ENCODE peak calls at places on chromosome 4, in nine cellular contexts. One of them, this sample, is unnamed.

GRCh38 chr4:21885241-21885640 is 63.3 kb downstream of the KCNIP4 start:
- DNase-seq in HCT116: no peak
- DNase-seq in body of pancreas: no peak
- DNase-seq in ascending aorta: no peak
- DNase-seq in heart right ventricle: no peak
- DNase-seq in dorsolateral prefrontal cortex: no peak
- DNase-seq in heart left ventricle: no peak
- DNase-seq in psoas muscle: no peak
- DNase-seq in AG04450: no peak
- DNase-seq in this sample: no peak

GRCh38 chr4:38781854-38782261 is 932 bp downstream of the TLR10 start:
- DNase-seq in HCT116: no peak
- DNase-seq in body of pancreas: no peak
- DNase-seq in ascending aorta: no peak
- DNase-seq in heart right ventricle: no peak
- DNase-seq in dorsolateral prefrontal cortex: no peak
- DNase-seq in heart left ventricle: no peak
- DNase-seq in psoas muscle: no peak
- DNase-seq in AG04450: no peak
- DNase-seq in this sample: no peak

GRCh38 chr4:17232575-17233253 is 279.2 kb downstream of the QDPR start:
- DNase-seq in HCT116: peak; percentile 1
- DNase-seq in body of pancreas: peak; percentile 32
- DNase-seq in ascending aorta: no peak
- DNase-seq in heart right ventricle: peak; percentile 85
- DNase-seq in dorsolateral prefrontal cortex: no peak
- DNase-seq in heart left ventricle: peak; percentile 65
- DNase-seq in psoas muscle: no peak
- DNase-seq in AG04450: peak; percentile 53
- DNase-seq in this sample: no peak

GRCh38 chr4:145619639-145619996 is 433 bp downstream of the MMAA start:
- DNase-seq in HCT116: peak; percentile 28
- DNase-seq in body of pancreas: peak; percentile 93
- DNase-seq in ascending aorta: no peak
- DNase-seq in heart right ventricle: peak; percentile 37
- DNase-seq in dorsolateral prefrontal cortex: no peak
- DNase-seq in heart left ventricle: peak; percentile 41
- DNase-seq in psoas muscle: peak; percentile 56
- DNase-seq in AG04450: no peak
- DNase-seq in this sample: peak; percentile 47

GRCh38 chr4:82043081-82043808 is 330.5 kb downstream of the HNRNPD start:
- DNase-seq in HCT116: no peak
- DNase-seq in body of pancreas: peak; percentile 36
- DNase-seq in ascending aorta: no peak
- DNase-seq in heart right ventricle: no peak
- DNase-seq in dorsolateral prefrontal cortex: no peak
- DNase-seq in heart left ventricle: no peak
- DNase-seq in psoas muscle: no peak
- DNase-seq in AG04450: no peak
- DNase-seq in this sample: no peak

GRCh38 chr4:19729873-19730735 is 521.6 kb upstream of the SLIT2 start:
- DNase-seq in HCT116: no peak
- DNase-seq in body of pancreas: no peak
- DNase-seq in ascending aorta: no peak
- DNase-seq in heart right ventricle: peak; percentile 42
- DNase-seq in dorsolateral prefrontal cortex: no peak
- DNase-seq in heart left ventricle: no peak
- DNase-seq in psoas muscle: no peak
- DNase-seq in AG04450: no peak
- DNase-seq in this sample: no peak

GRCh38 chr4:82770607-82771006 is 28.0 kb downstream of the SCD5 start:
- DNase-seq in HCT116: no peak
- DNase-seq in body of pancreas: no peak
- DNase-seq in ascending aorta: no peak
- DNase-seq in heart right ventricle: no peak
- DNase-seq in dorsolateral prefrontal cortex: peak; percentile 82
- DNase-seq in heart left ventricle: no peak
- DNase-seq in psoas muscle: no peak
- DNase-seq in AG04450: no peak
- DNase-seq in this sample: no peak

GRCh38 chr4:71229477-71230257 is 109.2 kb upstream of the SLC4A4 start:
- DNase-seq in HCT116: peak; percentile 7
- DNase-seq in body of pancreas: peak; percentile 48
- DNase-seq in ascending aorta: no peak
- DNase-seq in heart right ventricle: no peak
- DNase-seq in dorsolateral prefrontal cortex: no peak
- DNase-seq in heart left ventricle: peak; percentile 41
- DNase-seq in psoas muscle: no peak
- DNase-seq in AG04450: no peak
- DNase-seq in this sample: no peak

GRCh38 chr4:19259920-19260319 is 991.8 kb upstream of the SLIT2 start:
- DNase-seq in HCT116: no peak
- DNase-seq in body of pancreas: no peak
- DNase-seq in ascending aorta: no peak
- DNase-seq in heart right ventricle: no peak
- DNase-seq in dorsolateral prefrontal cortex: no peak
- DNase-seq in heart left ventricle: no peak
- DNase-seq in psoas muscle: no peak
- DNase-seq in AG04450: no peak
- DNase-seq in this sample: no peak

GRCh38 chr4:147548251-147548650 is 67.4 kb downstream of the EDNRA start:
- DNase-seq in HCT116: no peak
- DNase-seq in body of pancreas: no peak
- DNase-seq in ascending aorta: no peak
- DNase-seq in heart right ventricle: no peak
- DNase-seq in dorsolateral prefrontal cortex: no peak
- DNase-seq in heart left ventricle: no peak
- DNase-seq in psoas muscle: no peak
- DNase-seq in AG04450: no peak
- DNase-seq in this sample: no peak

GRCh38 chr4:176805155-176805554 is 12.4 kb upstream of the VEGFC start:
- DNase-seq in HCT116: no peak
- DNase-seq in body of pancreas: no peak
- DNase-seq in ascending aorta: no peak
- DNase-seq in heart right ventricle: no peak
- DNase-seq in dorsolateral prefrontal cortex: no peak
- DNase-seq in heart left ventricle: no peak
- DNase-seq in psoas muscle: no peak
- DNase-seq in AG04450: no peak
- DNase-seq in this sample: no peak

GRCh38 chr4:55435136-55435535 is 39.4 kb downstream of the TMEM165 start:
- DNase-seq in HCT116: no peak
- DNase-seq in body of pancreas: no peak
- DNase-seq in ascending aorta: no peak
- DNase-seq in heart right ventricle: no peak
- DNase-seq in dorsolateral prefrontal cortex: no peak
- DNase-seq in heart left ventricle: no peak
- DNase-seq in psoas muscle: no peak
- DNase-seq in AG04450: no peak
- DNase-seq in this sample: no peak

GRCh38 chr4:52718123-52718522 is 33.1 kb downstream of the ERVMER34-1 start:
- DNase-seq in HCT116: no peak
- DNase-seq in body of pancreas: no peak
- DNase-seq in ascending aorta: no peak
- DNase-seq in heart right ventricle: no peak
- DNase-seq in dorsolateral prefrontal cortex: no peak
- DNase-seq in heart left ventricle: no peak
- DNase-seq in psoas muscle: no peak
- DNase-seq in AG04450: no peak
- DNase-seq in this sample: no peak

DNA sequence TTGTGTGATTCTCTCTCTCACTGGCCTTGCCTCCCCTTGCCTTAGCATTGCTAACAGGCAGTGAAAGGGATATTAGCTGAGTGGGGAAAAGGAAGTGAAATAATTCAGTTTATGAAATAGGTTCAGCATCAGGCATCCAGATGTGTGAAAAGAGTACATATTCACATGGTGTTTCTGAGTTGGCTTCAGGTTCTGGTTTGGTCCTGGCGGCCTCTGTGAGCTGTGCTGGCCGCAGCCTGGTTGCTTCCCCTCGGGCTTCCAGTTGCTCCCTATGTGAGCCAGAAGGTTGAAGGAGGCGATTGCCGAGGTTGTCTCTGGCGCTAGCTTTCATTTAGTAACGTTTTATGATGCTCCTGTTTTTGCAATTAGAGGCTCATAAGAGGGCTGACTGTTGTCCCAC is 99.1 kb upstream of the TLR2 start:
- DNase-seq in HCT116: no peak
- DNase-seq in body of pancreas: no peak
- DNase-seq in ascending aorta: no peak
- DNase-seq in heart right ventricle: no peak
- DNase-seq in dorsolateral prefrontal cortex: no peak
- DNase-seq in heart left ventricle: no peak
- DNase-seq in psoas muscle: no peak
- DNase-seq in AG04450: no peak
- DNase-seq in this sample: no peak
- H3K27ac ChIP-seq in HCT116: no peak overlapping the region
- H3K27ac ChIP-seq in body of pancreas: no peak overlapping the region
- H3K27ac ChIP-seq in ascending aorta: no peak overlapping the region
- H3K27ac ChIP-seq in heart right ventricle: no peak overlapping the region
- H3K27ac ChIP-seq in dorsolateral prefrontal cortex: no peak overlapping the region
- H3K27ac ChIP-seq in heart left ventricle: no peak overlapping the region
- H3K27ac ChIP-seq in psoas muscle: no peak overlapping the region
- H3K27ac ChIP-seq in AG04450: no peak overlapping the region
- H3K27ac ChIP-seq in this sample: no peak overlapping the region

GRCh38 chr4:94538229-94538628 is 86.5 kb downstream of the PDLIM5 start:
- DNase-seq in HCT116: no peak
- DNase-seq in body of pancreas: no peak
- DNase-seq in ascending aorta: no peak
- DNase-seq in heart right ventricle: no peak
- DNase-seq in dorsolateral prefrontal cortex: no peak
- DNase-seq in heart left ventricle: no peak
- DNase-seq in psoas muscle: no peak
- DNase-seq in AG04450: no peak
- DNase-seq in this sample: no peak

GRCh38 chr4:94533405-94534223 is 81.9 kb downstream of the PDLIM5 start:
- DNase-seq in HCT116: no peak
- DNase-seq in body of pancreas: no peak
- DNase-seq in ascending aorta: no peak
- DNase-seq in heart right ventricle: no peak
- DNase-seq in dorsolateral prefrontal cortex: no peak
- DNase-seq in heart left ventricle: no peak
- DNase-seq in psoas muscle: no peak
- DNase-seq in AG04450: no peak
- DNase-seq in this sample: no peak

GRCh38 chr4:94536049-94536448 is 84.3 kb downstream of the PDLIM5 start:
- DNase-seq in HCT116: no peak
- DNase-seq in body of pancreas: no peak
- DNase-seq in ascending aorta: no peak
- DNase-seq in heart right ventricle: no peak
- DNase-seq in dorsolateral prefrontal cortex: no peak
- DNase-seq in heart left ventricle: no peak
- DNase-seq in psoas muscle: no peak
- DNase-seq in AG04450: no peak
- DNase-seq in this sample: no peak

GRCh38 chr4:94534401-94535312 is 82.9 kb downstream of the PDLIM5 start:
- DNase-seq in HCT116: no peak
- DNase-seq in body of pancreas: no peak
- DNase-seq in ascending aorta: no peak
- DNase-seq in heart right ventricle: no peak
- DNase-seq in dorsolateral prefrontal cortex: no peak
- DNase-seq in heart left ventricle: no peak
- DNase-seq in psoas muscle: no peak
- DNase-seq in AG04450: no peak
- DNase-seq in this sample: no peak

DNA sequence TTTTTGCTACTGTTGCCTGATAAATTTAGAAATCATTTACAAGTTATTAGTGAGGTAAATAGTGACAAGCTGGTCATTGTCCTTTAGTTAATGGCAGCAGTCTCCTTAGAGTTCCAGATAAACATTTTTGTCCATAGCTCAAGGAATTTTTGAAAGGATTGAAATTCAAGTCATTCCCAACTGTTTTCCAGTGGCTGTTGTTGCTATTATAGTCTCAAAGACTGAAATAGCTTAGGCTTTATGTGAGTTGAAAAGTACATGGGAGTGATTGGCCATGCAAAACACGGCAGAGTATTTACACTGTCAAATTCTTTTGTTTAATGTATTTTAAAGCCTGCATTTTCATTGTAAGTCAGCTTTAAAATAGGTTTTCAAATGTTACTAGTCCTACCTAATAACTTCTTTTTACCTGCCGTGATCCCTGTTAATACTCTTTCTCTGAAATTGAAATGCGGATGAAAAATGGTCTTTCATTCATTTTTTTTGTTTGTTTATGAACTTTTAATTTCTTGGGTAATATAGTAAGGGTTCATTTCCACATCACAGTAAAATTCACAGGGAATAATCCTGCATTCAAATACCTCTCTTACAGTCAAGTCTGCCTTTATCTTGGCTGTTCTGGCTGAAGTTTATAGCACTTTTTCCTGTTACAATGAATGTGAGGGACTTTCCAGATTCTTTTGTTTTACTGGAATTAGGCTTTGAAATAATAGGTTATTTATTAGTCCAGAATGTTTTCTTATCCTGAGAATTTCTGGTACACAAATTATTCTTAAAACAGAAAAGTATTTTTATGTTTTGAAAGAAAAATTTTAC is 85.1 kb downstream of the PDLIM5 start:
- DNase-seq in HCT116: no peak
- DNase-seq in body of pancreas: no peak
- DNase-seq in ascending aorta: no peak
- DNase-seq in heart right ventricle: no peak
- DNase-seq in dorsolateral prefrontal cortex: no peak
- DNase-seq in heart left ventricle: no peak
- DNase-seq in psoas muscle: no peak
- DNase-seq in AG04450: no peak
- DNase-seq in this sample: no peak
- H3K4me3 ChIP-seq in HCT116: no peak overlapping the region
- H3K4me3 ChIP-seq in body of pancreas: no peak overlapping the region
- H3K4me3 ChIP-seq in ascending aorta: no peak overlapping the region
- H3K4me3 ChIP-seq in heart right ventricle: no peak overlapping the region
- H3K4me3 ChIP-seq in dorsolateral prefrontal cortex: no peak overlapping the region
- H3K4me3 ChIP-seq in heart left ventricle: no peak overlapping the region
- H3K4me3 ChIP-seq in psoas muscle: peak overlapping the region; percentile 6
- H3K4me3 ChIP-seq in AG04450: no peak overlapping the region
- H3K4me3 ChIP-seq in this sample: no peak overlapping the region

GRCh38 chr4:153576443-153576774 is 107.7 kb upstream of the TLR2 start:
- DNase-seq in HCT116: no peak
- DNase-seq in body of pancreas: no peak
- DNase-seq in ascending aorta: no peak
- DNase-seq in heart right ventricle: no peak
- DNase-seq in dorsolateral prefrontal cortex: no peak
- DNase-seq in heart left ventricle: no peak
- DNase-seq in psoas muscle: no peak
- DNase-seq in AG04450: no peak
- DNase-seq in this sample: no peak
- TF ChIP-seq CTCF in HCT116: no peak
- TF ChIP-seq CTCF in body of pancreas: no peak
- TF ChIP-seq CTCF in ascending aorta: no peak
- TF ChIP-seq CTCF in heart right ventricle: no peak
- TF ChIP-seq CTCF in dorsolateral prefrontal cortex: no peak
- TF ChIP-seq CTCF in heart left ventricle: no peak
- TF ChIP-seq CTCF in psoas muscle: no peak
- TF ChIP-seq CTCF in AG04450: no peak
- TF ChIP-seq CTCF in this sample: peak; percentile 7

DNA sequence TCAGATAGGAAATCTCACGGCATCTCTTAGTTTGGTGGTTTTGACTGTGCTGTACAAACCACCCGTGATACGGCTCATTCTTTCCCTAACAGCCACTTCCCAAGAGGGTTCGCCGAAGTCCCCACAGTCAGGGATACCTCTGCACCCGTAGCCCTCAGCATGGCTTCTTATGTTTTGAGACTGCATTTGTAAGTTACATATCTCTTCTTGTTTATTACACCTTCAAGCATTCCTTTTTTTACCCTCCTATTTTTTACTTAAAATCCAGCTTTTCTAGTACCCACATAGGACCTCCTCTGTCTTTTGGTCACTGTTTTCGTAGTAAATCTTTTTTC is 24.8 kb downstream of the UVSSA start:
- DNase-seq in HCT116: no peak
- DNase-seq in body of pancreas: no peak
- DNase-seq in ascending aorta: no peak
- DNase-seq in heart right ventricle: no peak
- DNase-seq in dorsolateral prefrontal cortex: no peak
- DNase-seq in heart left ventricle: peak; percentile 5
- DNase-seq in psoas muscle: no peak
- DNase-seq in AG04450: no peak
- DNase-seq in this sample: peak; percentile 3
- H3K27ac ChIP-seq in HCT116: no peak overlapping the region
- H3K27ac ChIP-seq in body of pancreas: no peak overlapping the region
- H3K27ac ChIP-seq in ascending aorta: no peak overlapping the region
- H3K27ac ChIP-seq in heart right ventricle: no peak overlapping the region
- H3K27ac ChIP-seq in dorsolateral prefrontal cortex: no peak overlapping the region
- H3K27ac ChIP-seq in heart left ventricle: no peak overlapping the region
- H3K27ac ChIP-seq in psoas muscle: no peak overlapping the region
- H3K27ac ChIP-seq in AG04450: no peak overlapping the region
- H3K27ac ChIP-seq in this sample: no peak overlapping the region

This sample was measured in left lung.